ENCODE peak calls at places on chromosomes 4 and X, in four cellular contexts. I is pancreas, T is endodermal cell, D is mesendoderm. U is an unnamed sample.

GRCh38 chrX:25007059-25008053 is 8.4 kb downstream of the ARX start:
- DNase-seq in D (peak), T (peak), I (no peak), U (no peak)

GRCh38 chrX:108001218-108001814 is 19.1 kb upstream of the TEX13B start:
- DNase-seq in T (peak), D (peak), I (no peak), U (no peak)

GRCh38 chr4:114807759-114808404 is 209.3 kb downstream of the UGT8 start:
- DNase-seq in T (peak), D (peak), I (peak), U (no peak)

GRCh38 chr4:80255374-80256095 is 10.9 kb upstream of the FGF5 start:
- DNase-seq in I (no peak), D (no peak), T (no peak), U (no peak)

GRCh38 chr4:79297479-79297878 is 28.4 kb downstream of the NAA11 start:
- DNase-seq in T (no peak), D (no peak), I (no peak), U (no peak)

GRCh38 chrX:46770817-46771163 is 11.9 kb upstream of the SLC9A7 start:
- DNase-seq in T (peak), I (no peak), D (peak), U (no peak)

GRCh38 chrX:115968436-115969252 is 201.9 kb upstream of the AGTR2 start:
- DNase-seq in I (peak), D (peak), T (peak), U (peak)

GRCh38 chr4:70711599-70711998 is 10.2 kb upstream of the RUFY3 start:
- DNase-seq in T (no peak), D (no peak), I (no peak), U (no peak)

GRCh38 chr4:141388483-141388882 is 167.8 kb downstream of the ZNF330 start:
- DNase-seq in D (peak), T (no peak), I (no peak), U (no peak)

GRCh38 chr4:15702941-15703403 is at the start of gene BST1:
- DNase-seq in I (peak), D (no peak), T (peak), U (peak)

GRCh38 chr4:54902261-54902660 is 223.1 kb downstream of the KDR start:
- DNase-seq in I (no peak), T (no peak), D (no peak), U (no peak)

GRCh38 chr4:2393353-2394270 is 24.8 kb downstream of the ZFYVE28 start:
- DNase-seq in I (peak), D (peak), T (peak), U (no peak)

GRCh38 chr4:184801781-184802180 is 24.0 kb downstream of the ACSL1 start:
- DNase-seq in T (no peak), I (no peak), D (peak), U (no peak)

GRCh38 chrX:68938244-68939004 is 109.6 kb downstream of the EFNB1 start:
- DNase-seq in D (peak), I (no peak), T (peak), U (peak)

GRCh38 chrX:152632445-152633097 is 5.1 kb upstream of the GABRQ start:
- DNase-seq in I (peak), T (peak), D (peak), U (peak)

GRCh38 chrX:29229802-29230201 is 642.6 kb downstream of the IL1RAPL1 start:
- DNase-seq in I (no peak), D (no peak), T (no peak), U (no peak)

GRCh38 chr4:25937801-25938200 is 23.8 kb downstream of the SMIM20 start:
- DNase-seq in I (no peak), T (no peak), D (peak), U (no peak)

GRCh38 chrX:31215277-31215815 is 143.5 kb upstream of the FTHL17 start:
- DNase-seq in I (no peak), T (no peak), D (no peak), U (no peak)

GRCh38 chr4:8278421-8279287 is 9.1 kb downstream of the HTRA3 start:
- DNase-seq in I (no peak), T (no peak), D (no peak), U (peak)

GRCh38 chr4:6472008-6472386 is 417 bp downstream of the PPP2R2C start:
- DNase-seq in T (peak), D (no peak), I (no peak), U (no peak)
- H3K4me3 ChIP-seq in T (no peak), D (peak), I (no peak), U (peak)

DNA sequence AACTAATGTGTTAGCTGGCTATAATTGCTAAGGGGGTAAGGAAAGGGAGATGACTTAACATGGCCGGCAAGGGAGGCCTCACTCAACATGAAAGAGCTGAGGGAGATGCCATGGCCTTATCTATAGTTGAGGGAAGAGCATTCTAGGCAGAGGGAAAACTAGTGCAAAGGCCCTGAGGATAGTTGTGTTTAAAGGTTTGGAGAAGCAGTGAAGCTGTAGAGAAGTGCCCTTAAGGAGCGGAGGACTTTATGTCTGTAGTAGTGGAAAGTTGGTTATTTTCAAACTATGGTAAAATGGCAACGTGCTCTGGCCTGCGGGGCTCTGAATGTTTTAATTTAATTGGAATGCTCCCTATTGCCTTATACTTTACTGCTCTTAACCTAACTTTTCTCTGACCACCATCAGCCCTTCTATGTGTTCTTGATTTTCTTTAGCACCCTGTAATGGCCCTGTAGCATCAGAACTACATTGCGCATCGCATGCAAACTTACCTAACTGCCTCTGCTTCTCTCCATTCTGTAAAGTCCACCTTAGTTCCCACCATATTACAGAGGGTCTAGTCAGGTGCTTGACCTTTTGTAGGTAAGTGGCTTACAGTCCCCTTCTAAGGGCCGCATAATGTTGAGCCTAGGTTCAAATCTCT is 35.8 kb downstream of the ERVMER34-1 start:
- DNase-seq in T (no peak), I (no peak), D (no peak), U (no peak)
- H3K4me3 ChIP-seq in T (peak), I (no peak), D (no peak), U (peak)

DNA sequence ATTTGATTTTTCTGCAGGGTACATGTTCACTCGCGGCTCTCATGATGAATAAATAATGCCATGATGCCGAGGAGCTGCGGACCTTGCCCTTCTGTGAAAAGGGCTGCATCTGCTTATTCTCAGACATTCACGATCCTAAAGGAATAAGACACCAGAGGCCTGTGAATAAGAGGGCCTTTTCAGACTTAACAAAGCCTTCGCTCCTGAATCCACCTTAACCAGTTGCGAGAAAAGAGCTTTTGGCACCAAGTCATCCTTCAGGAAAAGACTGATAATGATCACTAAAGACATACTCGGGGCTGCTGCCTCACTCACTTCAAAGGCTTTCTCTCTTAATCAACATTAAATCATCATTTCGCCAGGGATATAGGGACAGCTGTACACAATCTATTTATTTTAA is 147.5 kb downstream of the FBXO8 start:
- DNase-seq in I (no peak), T (no peak), D (peak), U (no peak)
- H3K4me3 ChIP-seq in I (no peak), T (no peak), D (no peak), U (peak)

GRCh38 chrX:75781618-75782017 is 3.4 kb downstream of the MAGEE2 start:
- DNase-seq in T (no peak), I (no peak), D (no peak), U (peak)

GRCh38 chrX:75786290-75786689 is 1.2 kb upstream of the MAGEE2 start:
- DNase-seq in D (no peak), T (no peak), I (no peak), U (no peak)

GRCh38 chrX:75784689-75785491 is at the start of gene MAGEE2:
- DNase-seq in D (no peak), T (no peak), I (no peak), U (no peak)
- H3K4me3 ChIP-seq in D (no peak), T (no peak), I (no peak), U (peak)

GRCh38 chr4:81405900-81406401 is 65.8 kb downstream of the RASGEF1B start:
- DNase-seq in T (no peak), D (peak), I (peak), U (peak)
- H3K4me3 ChIP-seq in T (no peak), D (no peak), I (no peak), U (peak)

DNA sequence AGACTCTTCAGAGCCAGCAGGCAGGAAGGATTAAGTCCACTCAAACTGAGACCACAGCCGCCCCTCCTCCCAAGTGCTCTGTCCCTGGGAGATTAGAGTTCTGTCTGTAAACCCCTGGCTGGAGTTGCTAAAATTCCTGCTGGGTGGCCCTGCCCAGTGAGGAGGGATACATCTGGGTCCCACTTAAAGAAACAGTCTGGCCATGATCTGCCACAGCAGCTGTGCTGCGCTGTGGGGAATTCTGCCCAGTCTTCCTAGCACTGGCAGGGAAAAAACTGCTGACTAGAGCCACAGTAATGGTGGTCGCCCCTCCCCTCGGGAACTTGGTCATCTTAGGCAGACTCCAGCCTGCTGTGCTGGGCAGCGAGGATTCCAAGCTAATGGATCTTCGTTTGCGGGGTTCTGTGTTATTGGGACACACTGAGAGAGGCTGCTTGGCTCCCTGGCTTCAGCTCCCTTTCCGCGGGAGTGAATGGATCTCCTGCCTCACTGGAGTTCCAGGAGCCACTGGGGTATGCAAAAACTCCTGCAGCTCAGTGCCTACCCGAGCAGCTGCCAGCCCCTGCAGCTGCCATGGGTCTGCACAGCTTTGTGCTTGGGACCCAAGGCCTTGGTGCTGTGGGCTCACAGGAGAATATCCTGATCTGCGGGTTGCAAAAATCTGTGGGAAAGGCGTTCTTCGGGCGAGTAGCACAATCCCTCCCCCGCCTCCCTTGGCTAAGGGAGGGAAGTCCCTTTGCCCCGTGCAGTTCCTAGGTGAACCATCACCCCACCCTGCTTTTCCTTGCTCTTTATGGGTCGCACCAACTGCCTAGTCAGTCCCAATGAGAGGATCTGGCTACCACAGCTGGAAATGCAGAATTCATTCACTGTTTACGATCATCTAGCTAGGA is 15.7 kb downstream of the ZXDB start:
- DNase-seq in I (no peak), D (peak), T (peak), U (no peak)
- H3K4me3 ChIP-seq in I (no peak), D (no peak), T (no peak), U (no peak)

DNA sequence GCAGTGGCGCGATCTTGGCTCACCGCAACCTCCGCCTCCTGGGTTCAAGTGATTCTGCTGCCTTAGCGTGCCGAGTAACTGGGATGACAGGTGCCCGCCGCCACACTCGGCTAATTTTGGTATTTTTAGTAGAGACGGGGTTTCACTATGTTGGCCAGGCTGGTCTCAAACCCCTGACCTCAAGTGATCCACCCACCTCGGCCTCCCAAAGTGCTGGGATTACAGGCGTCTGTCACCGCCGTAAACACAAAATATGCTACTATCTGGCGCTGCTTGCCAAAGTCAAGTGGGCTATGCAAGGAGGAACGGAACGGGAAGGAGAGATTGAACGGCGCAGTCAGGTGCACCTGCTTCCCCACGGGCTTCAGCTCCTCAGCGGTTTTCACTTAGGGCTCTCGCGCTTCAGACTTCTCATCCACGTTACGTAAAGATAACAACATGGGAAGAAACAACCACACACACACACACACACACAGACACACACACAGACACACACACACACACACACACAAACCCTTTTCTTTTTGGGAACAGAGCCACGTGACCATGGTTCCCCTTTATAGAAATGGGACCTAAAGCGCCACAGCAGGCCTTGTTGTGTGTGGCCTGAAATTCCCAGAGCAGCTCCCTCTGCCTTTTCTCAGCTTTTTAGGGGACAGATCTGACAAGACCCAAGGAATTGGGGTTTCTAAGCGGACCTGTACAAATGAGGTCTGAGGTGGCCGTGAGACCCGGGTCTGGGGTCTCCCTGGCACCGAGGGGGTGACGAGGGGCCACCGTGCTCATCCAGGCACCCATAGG is 1.5 kb downstream of the P2RY8 start:
- DNase-seq in I (no peak), T (no peak), D (no peak), U (no peak)
- H3K4me3 ChIP-seq in I (no peak), T (no peak), D (no peak), U (peak)

DNA sequence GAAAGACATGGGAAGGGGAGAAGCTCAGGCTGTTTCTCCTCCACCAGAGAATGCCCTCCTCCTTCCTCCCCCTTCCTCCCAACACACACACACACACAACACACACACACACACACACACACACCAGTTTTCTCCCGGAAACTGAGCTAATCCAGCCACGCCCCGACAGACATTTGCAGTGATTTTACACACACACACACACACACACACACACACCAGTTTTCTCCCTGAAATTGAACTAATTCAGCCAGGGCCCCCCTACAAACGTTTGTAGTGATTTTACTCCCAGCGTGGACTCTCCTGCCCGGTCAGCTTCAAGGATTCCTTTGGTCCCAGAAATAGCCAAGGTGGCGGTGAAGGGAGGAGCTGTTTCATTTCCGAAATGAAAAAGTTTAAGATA is 32.9 kb upstream of the STX18 start:
- DNase-seq in I (peak), T (peak), D (peak), U (peak)
- H3K4me3 ChIP-seq in I (peak), T (peak), D (peak), U (peak)

U was measured in heart left ventricle.